ENCODE peak calls at places on chromosome 16, in nine cellular contexts. Y, H, S, E, P, J, T, M and L are unnamed samples.

GRCh38 chr16:74623214-74623842 is 16.4 kb upstream of the GLG1 start:
- DNase-seq in Y (no peak), H (peak; percentile 39), S (peak; percentile 76), E (peak; percentile 22), P (peak; percentile 7), J (no peak), T (no peak), M (no peak), L (peak; percentile 47)

GRCh38 chr16:13171313-13171712 is 269.9 kb downstream of the SHISA9 start:
- DNase-seq in Y (no peak), H (no peak), S (no peak), E (no peak), P (no peak), J (no peak), T (no peak), M (no peak), L (no peak)

GRCh38 chr16:24836836-24837235 is 8.9 kb upstream of the SLC5A11 start:
- DNase-seq in Y (no peak), H (no peak), S (no peak), E (no peak), P (no peak), J (no peak), T (no peak), M (no peak), L (no peak)

GRCh38 chr16:86343111-86343642 is 167.2 kb upstream of the FOXF1 start:
- DNase-seq in Y (peak; percentile 34), H (peak; percentile 76), S (peak; percentile 57), E (no peak), P (peak; percentile 42), J (peak; percentile 39), T (no peak), M (no peak), L (no peak)

GRCh38 chr16:27305342-27305741 is 8.4 kb upstream of the IL4R start:
- DNase-seq in Y (no peak), H (no peak), S (no peak), E (no peak), P (no peak), J (no peak), T (no peak), M (no peak), L (no peak)

GRCh38 chr16:89764711-89765201 is 43.4 kb downstream of the ZNF276 start:
- DNase-seq in Y (no peak), H (no peak), S (no peak), E (no peak), P (peak; percentile 86), J (no peak), T (peak; percentile 61), M (no peak), L (peak; percentile 86)

GRCh38 chr16:6841392-6841791 is 491.3 kb upstream of the RBFOX1 start:
- DNase-seq in Y (no peak), H (no peak), S (no peak), E (no peak), P (no peak), J (no peak), T (no peak), M (no peak), L (no peak)

GRCh38 chr16:53219795-53220194 is 165.0 kb downstream of the CHD9 start:
- DNase-seq in Y (no peak), H (peak; percentile 4), S (peak; percentile 76), E (no peak), P (no peak), J (peak; percentile 8), T (no peak), M (no peak), L (no peak)

GRCh38 chr16:13606804-13607203 is 313.1 kb upstream of the ERCC4 start:
- DNase-seq in Y (no peak), H (no peak), S (no peak), E (no peak), P (no peak), J (no peak), T (no peak), M (no peak), L (no peak)